ENCODE peak calls at places on chromosomes 13 and 19, in eight cellular contexts. N is psoas muscle; F is colonic mucosa; I is right atrium auricular region; Z is endothelial cell of umbilical vein; A is HAP-1; G is effector memory CD4-positive, alpha-beta T cell; X is SJSA1. R is an unnamed sample.

GRCh38 chr19:2123682-2124387 is 27.1 kb downstream of the IZUMO4 start:
- DNase-seq in N (peak; percentile 47), F (no peak), I (no peak), Z (no peak), A (no peak), G (no peak), X (no peak), R (no peak)

GRCh38 chr13:31982124-31982523 is 49.5 kb upstream of the FRY start:
- DNase-seq in N (no peak), F (no peak), I (no peak), Z (no peak), A (no peak), G (no peak), X (no peak), R (no peak)

GRCh38 chr13:60591348-60591747 is 194.3 kb downstream of the TDRD3 start:
- DNase-seq in N (no peak), F (no peak), I (no peak), Z (no peak), A (no peak), G (no peak), X (peak; percentile 75), R (no peak)

GRCh38 chr19:42368360-42368759 is 21.7 kb downstream of the CNFN start:
- DNase-seq in N (no peak), F (no peak), I (no peak), Z (no peak), A (no peak), G (no peak), X (no peak), R (no peak)

GRCh38 chr19:2548966-2549365 is 73.0 kb downstream of the GADD45B start:
- DNase-seq in N (no peak), F (no peak), I (no peak), Z (no peak), A (no peak), G (no peak), X (no peak), R (no peak)

GRCh38 chr13:27442071-27442647 is 8.2 kb downstream of the MTIF3 start:
- DNase-seq in N (no peak), F (peak; percentile 61), I (no peak), Z (no peak), A (no peak), G (peak; percentile 14), X (no peak), R (no peak)

GRCh38 chr19:13929956-13930355 is 8.3 kb downstream of the PODNL1 start:
- DNase-seq in N (no peak), F (no peak), I (no peak), Z (no peak), A (no peak), G (no peak), X (no peak), R (no peak)

GRCh38 chr13:40539954-40540706 is 126.3 kb downstream of the FOXO1 start:
- DNase-seq in N (no peak), F (no peak), I (no peak), Z (peak; percentile 96), A (peak; percentile 77), G (no peak), X (peak; percentile 93), R (no peak)

DNA sequence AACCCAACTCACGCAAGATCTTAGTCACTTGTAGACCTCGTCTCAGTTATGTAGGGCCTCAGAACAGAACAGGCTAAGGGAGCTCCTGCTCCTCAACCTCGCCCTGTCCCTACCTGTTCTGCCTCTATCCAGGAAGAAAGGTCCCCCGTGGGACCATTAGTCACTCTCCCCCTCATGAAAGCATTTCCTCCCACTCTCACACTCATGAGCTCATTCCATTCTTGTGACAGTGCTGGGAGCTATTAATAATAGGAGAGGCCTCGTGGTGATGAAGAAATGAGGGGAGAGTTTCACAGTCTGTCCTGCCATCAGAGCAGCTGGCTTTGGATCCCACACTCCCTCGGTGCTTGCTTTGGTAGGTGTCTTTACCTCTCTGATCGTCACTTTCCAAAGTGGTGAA is 10.2 kb downstream of the PPP2R1A start:
- DNase-seq in N (peak; percentile 66), F (no peak), I (peak; percentile 82), Z (peak; percentile 31), A (no peak), G (no peak), X (no peak), R (no peak)
- H3K36me3 ChIP-seq in N (peaks cover 82% of the 10 kb centered on the region), F (peaks cover 28% of the 10 kb centered on the region), I (peaks cover 61% of the 10 kb centered on the region), Z (peaks cover 46% of the 10 kb centered on the region), A (peaks cover 86% of the 10 kb centered on the region), G (peaks cover 73% of the 10 kb centered on the region), X (peaks cover 91% of the 10 kb centered on the region), R (peaks cover 27% of the 10 kb centered on the region)

DNA sequence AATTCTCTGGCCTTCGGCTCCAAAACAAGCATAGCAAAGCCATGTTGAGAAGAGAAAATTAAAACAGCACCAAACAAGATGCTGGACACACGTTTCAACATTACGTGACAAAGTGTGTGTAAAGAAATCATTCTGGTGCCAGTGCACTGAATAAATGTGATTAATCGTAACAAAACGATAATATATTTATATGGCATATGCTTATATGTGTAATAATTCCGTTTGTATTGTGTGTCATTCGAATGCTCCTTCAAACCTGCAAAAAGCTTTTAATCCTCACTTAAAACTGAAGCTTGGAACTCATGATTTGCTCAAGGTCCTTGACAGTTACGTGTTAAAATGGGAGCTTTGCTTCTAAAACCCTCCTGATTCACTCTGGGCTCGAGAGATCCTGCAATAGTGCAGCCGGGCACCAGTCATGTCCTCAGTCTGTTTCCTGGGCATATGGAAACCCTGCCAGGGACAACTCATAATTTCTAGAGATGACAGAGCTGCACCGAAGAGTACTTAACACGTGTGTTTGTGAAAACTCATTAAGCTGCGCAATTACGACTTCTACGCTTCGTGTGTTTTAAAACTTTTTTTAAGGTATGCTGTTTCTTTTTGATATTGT is 731 bp upstream of the AKAP8L start:
- DNase-seq in N (peak; percentile 57), F (no peak), I (no peak), Z (no peak), A (no peak), G (no peak), X (no peak), R (no peak)
- H3K4me3 ChIP-seq in N (peak overlapping the region; percentile 97), F (peak overlapping the region; percentile 100), I (peak overlapping the region; percentile 39), Z (no peak overlapping the region), A (peak overlapping the region; percentile 94), G (no peak overlapping the region), X (peak overlapping the region; percentile 81), R (peak overlapping the region; percentile 34)

GRCh38 chr13:78623132-78623531 is 19.8 kb upstream of the POU4F1 start:
- DNase-seq in N (no peak), F (no peak), I (no peak), Z (no peak), A (no peak), G (no peak), X (no peak), R (no peak)
- H3K36me3 ChIP-seq in N (peaks cover 24% of the 10 kb centered on the region), F (no peaks in the 10 kb centered on the region), I (no peaks in the 10 kb centered on the region), Z (peaks cover 4% of the 10 kb centered on the region), A (peaks cover 13% of the 10 kb centered on the region), G (peaks cover 19% of the 10 kb centered on the region), X (peaks cover 9% of the 10 kb centered on the region), R (no peaks in the 10 kb centered on the region)

GRCh38 chr19:38223119-38223523 is 901 bp downstream of the DPF1 start:
- DNase-seq in N (no peak), F (no peak), I (no peak), Z (no peak), A (no peak), G (no peak), X (no peak), R (no peak)
- H3K4me3 ChIP-seq in N (no peak overlapping the region), F (no peak overlapping the region), I (no peak overlapping the region), Z (no peak overlapping the region), A (peak overlapping the region; percentile 51), G (no peak overlapping the region), X (peak overlapping the region; percentile 42), R (no peak overlapping the region)

GRCh38 chr19:47503823-47504145 is 11.1 kb downstream of the NAPA start:
- DNase-seq in N (peak; percentile 23), F (no peak), I (no peak), Z (no peak), A (no peak), G (no peak), X (no peak), R (no peak)
- H3K36me3 ChIP-seq in N (peaks cover 56% of the 10 kb centered on the region), F (peaks cover 20% of the 10 kb centered on the region), I (peaks cover 49% of the 10 kb centered on the region), Z (peaks cover 24% of the 10 kb centered on the region), A (peaks cover 6% of the 10 kb centered on the region), G (peaks cover 51% of the 10 kb centered on the region), X (peaks cover 41% of the 10 kb centered on the region), R (peaks cover 28% of the 10 kb centered on the region)